ENCODE peak calls at places on chromosome 1, in nine cellular contexts. O is activated CD8-positive, alpha-beta memory T cell treated with anti-CD3 and anti-CD28 coated beads, Interleukin-2, amount 10 ng/mL, durations not matched to agents 7 days and 5 days; Y is nephron progenitor cell; T is GM10248; Z is colonic mucosa; X is A549; N is effector memory CD4-positive, alpha-beta T cell; L is astrocyte; A is AG09319. B is an unnamed sample.

GRCh38 chr1:200134116-200134515 is 106.6 kb downstream of the NR5A2 start:
- DNase-seq in Y (no peak), N (no peak), A (no peak), X (no peak), L (no peak), O (no peak), T (no peak), Z (no peak), B (no peak)

GRCh38 chr1:118396824-118397530 is 211.9 kb upstream of the SPAG17 start:
- DNase-seq in T (no peak), Y (peak), Z (no peak), A (no peak), X (no peak), N (no peak), L (peak), O (no peak), B (no peak)

GRCh38 chr1:27346991-27347627 is 5.3 kb downstream of the SYTL1 start:
- DNase-seq in O (no peak), T (no peak), L (peak), Z (no peak), X (no peak), N (no peak), Y (no peak), A (no peak), B (no peak)

GRCh38 chr1:6275826-6276764 is 15.2 kb upstream of the GPR153 start:
- DNase-seq in Y (peak), O (no peak), X (no peak), Z (peak), N (no peak), T (no peak), A (peak), L (peak), B (no peak)

GRCh38 chr1:206982216-206982615 is 12.0 kb upstream of the FCAMR start:
- DNase-seq in O (peak), A (no peak), Y (peak), L (no peak), X (peak), T (peak), Z (peak), N (peak), B (peak)

GRCh38 chr1:154556422-154556821 is 2.0 kb downstream of the UBE2Q1 start:
- DNase-seq in Y (peak), Z (no peak), L (peak), X (no peak), T (no peak), N (no peak), A (no peak), O (no peak), B (no peak)

GRCh38 chr1:222195857-222196256 is 352.0 kb downstream of the HHIPL2 start:
- DNase-seq in N (no peak), L (peak), O (no peak), X (no peak), Z (no peak), A (no peak), T (no peak), Y (no peak), B (no peak)

GRCh38 chr1:150498342-150498741 is 9.6 kb upstream of the ECM1 start:
- DNase-seq in O (no peak), X (no peak), L (no peak), A (no peak), N (no peak), T (no peak), Z (no peak), Y (no peak), B (no peak)

GRCh38 chr1:201357636-201358348 is 19.7 kb downstream of the TNNT2 start:
- DNase-seq in A (no peak), N (no peak), Y (no peak), L (no peak), Z (no peak), T (no peak), O (no peak), X (no peak), B (no peak)

GRCh38 chr1:61674221-61674620 is 50.7 kb downstream of the TM2D1 start:
- DNase-seq in Z (no peak), L (no peak), T (no peak), N (no peak), O (no peak), X (no peak), Y (no peak), A (no peak), B (no peak)

GRCh38 chr1:149962039-149962647 is 25.5 kb upstream of the MTMR11 start:
- DNase-seq in Z (peak), L (peak), T (peak), A (peak), N (peak), X (peak), Y (peak), O (peak), B (peak)

GRCh38 chr1:54403377-54403776 is 2.8 kb downstream of the SSBP3 start:
- DNase-seq in N (no peak), L (no peak), Z (no peak), O (no peak), A (no peak), Y (no peak), X (no peak), T (no peak), B (no peak)

GRCh38 chr1:178048883-178049282 is 45.0 kb upstream of the RASAL2 start:
- DNase-seq in A (no peak), X (no peak), N (no peak), Z (no peak), L (no peak), O (no peak), Y (no peak), T (no peak), B (no peak)

GRCh38 chr1:201361652-201362504 is 15.6 kb downstream of the TNNT2 start:
- DNase-seq in L (no peak), O (peak), Y (peak), T (peak), Z (peak), X (peak), N (no peak), A (peak), B (no peak)

GRCh38 chr1:170114916-170115315 is 30.8 kb upstream of the NTMT2 start:
- DNase-seq in Z (no peak), T (no peak), Y (peak), N (no peak), A (no peak), X (no peak), O (no peak), L (peak), B (no peak)

GRCh38 chr1:1307908-1308755 is at the start of the genes ACAP3 and PUSL1:
- DNase-seq in X (peak), Y (peak), A (peak), Z (peak), T (peak), L (peak), N (peak), O (peak), B (peak)

GRCh38 chr1:67735220-67735619 is 50.2 kb downstream of the GADD45A start:
- DNase-seq in Y (no peak), A (no peak), N (no peak), T (no peak), L (no peak), Z (no peak), O (no peak), X (no peak), B (no peak)

GRCh38 chr1:226376300-226376699 is 31.6 kb downstream of the PARP1 start:
- DNase-seq in Z (no peak), X (no peak), T (no peak), A (no peak), L (no peak), N (no peak), Y (no peak), O (no peak), B (no peak)

GRCh38 chr1:53349968-53350852 is 22.3 kb upstream of the LRP8 start:
- DNase-seq in L (no peak), Y (no peak), O (peak), T (no peak), Z (peak), A (no peak), X (no peak), N (no peak), B (no peak)

B was measured in naive B cell.